ENCODE peak calls at places on chromosomes 5 and 9, in five cellular contexts. One of them, this sample, is unnamed.

GRCh38 chr5:106094128-106094726 is 1576.5 kb downstream of the EFNA5 start:
- DNase-seq in lung: no peak
- DNase-seq in activated CD4-positive, CD25-positive, alpha-beta regulatory T cell: no peak
- DNase-seq in neuronal stem cell: no peak
- DNase-seq in neural crest cell: no peak
- DNase-seq in this sample: no peak

GRCh38 chr9:124206391-124206790 is 51.4 kb upstream of the NEK6 start:
- DNase-seq in lung: no peak
- DNase-seq in neuronal stem cell: no peak
- DNase-seq in activated CD4-positive, CD25-positive, alpha-beta regulatory T cell: no peak
- DNase-seq in neural crest cell: no peak
- DNase-seq in this sample: no peak

GRCh38 chr5:136424835-136425694 is 59.7 kb upstream of the TRPC7 start:
- DNase-seq in neuronal stem cell: peak; percentile 79
- DNase-seq in activated CD4-positive, CD25-positive, alpha-beta regulatory T cell: no peak
- DNase-seq in lung: peak; percentile 76
- DNase-seq in neural crest cell: peak; percentile 94
- DNase-seq in this sample: peak; percentile 50

GRCh38 chr9:124215551-124215910 is 42.2 kb upstream of the NEK6 start:
- DNase-seq in neuronal stem cell: no peak
- DNase-seq in neural crest cell: no peak
- DNase-seq in activated CD4-positive, CD25-positive, alpha-beta regulatory T cell: no peak
- DNase-seq in lung: no peak
- DNase-seq in this sample: no peak

GRCh38 chr5:61394078-61394701 is 62.1 kb downstream of the ZSWIM6 start:
- DNase-seq in neural crest cell: no peak
- DNase-seq in lung: no peak
- DNase-seq in activated CD4-positive, CD25-positive, alpha-beta regulatory T cell: no peak
- DNase-seq in neuronal stem cell: no peak
- DNase-seq in this sample: no peak

GRCh38 chr5:88979244-88979643 is 96.3 kb upstream of the MEF2C start:
- DNase-seq in activated CD4-positive, CD25-positive, alpha-beta regulatory T cell: no peak
- DNase-seq in neural crest cell: no peak
- DNase-seq in lung: no peak
- DNase-seq in neuronal stem cell: no peak
- DNase-seq in this sample: no peak

GRCh38 chr5:158899792-158900191 is 199.9 kb downstream of the EBF1 start:
- DNase-seq in activated CD4-positive, CD25-positive, alpha-beta regulatory T cell: no peak
- DNase-seq in neural crest cell: no peak
- DNase-seq in neuronal stem cell: no peak
- DNase-seq in lung: peak; percentile 31
- DNase-seq in this sample: no peak

GRCh38 chr9:114205171-114206015 is 50.1 kb downstream of the COL27A1 start:
- DNase-seq in neuronal stem cell: no peak
- DNase-seq in lung: no peak
- DNase-seq in activated CD4-positive, CD25-positive, alpha-beta regulatory T cell: no peak
- DNase-seq in neural crest cell: no peak
- DNase-seq in this sample: no peak

GRCh38 chr5:120882042-120882775 is 418.1 kb downstream of the PRR16 start:
- DNase-seq in neuronal stem cell: no peak
- DNase-seq in activated CD4-positive, CD25-positive, alpha-beta regulatory T cell: no peak
- DNase-seq in lung: no peak
- DNase-seq in neural crest cell: no peak
- DNase-seq in this sample: peak; percentile 5

GRCh38 chr9:109699019-109699418 is 81.0 kb upstream of the PALM2AKAP2 start:
- DNase-seq in lung: no peak
- DNase-seq in activated CD4-positive, CD25-positive, alpha-beta regulatory T cell: no peak
- DNase-seq in neuronal stem cell: no peak
- DNase-seq in neural crest cell: no peak
- DNase-seq in this sample: no peak

GRCh38 chr5:23223846-23224245 is 283.6 kb upstream of the PRDM9 start:
- DNase-seq in activated CD4-positive, CD25-positive, alpha-beta regulatory T cell: no peak
- DNase-seq in neural crest cell: no peak
- DNase-seq in lung: no peak
- DNase-seq in neuronal stem cell: no peak
- DNase-seq in this sample: no peak

GRCh38 chr5:73497537-73498056 is 645 bp upstream of the BTF3 start:
- DNase-seq in activated CD4-positive, CD25-positive, alpha-beta regulatory T cell: no peak
- DNase-seq in neural crest cell: no peak
- DNase-seq in neuronal stem cell: no peak
- DNase-seq in lung: no peak
- DNase-seq in this sample: no peak

GRCh38 chr9:21525174-21525573 is 43.1 kb upstream of the IFNE start:
- DNase-seq in neuronal stem cell: no peak
- DNase-seq in activated CD4-positive, CD25-positive, alpha-beta regulatory T cell: no peak
- DNase-seq in lung: no peak
- DNase-seq in neural crest cell: no peak
- DNase-seq in this sample: no peak

GRCh38 chr9:30609713-30610112 is 1774.7 kb upstream of the ACO1 start:
- DNase-seq in lung: no peak
- DNase-seq in neural crest cell: no peak
- DNase-seq in neuronal stem cell: no peak
- DNase-seq in activated CD4-positive, CD25-positive, alpha-beta regulatory T cell: no peak
- DNase-seq in this sample: no peak

GRCh38 chr5:135211083-135211790 is 177.2 kb upstream of the PITX1 start:
- DNase-seq in neuronal stem cell: no peak
- DNase-seq in activated CD4-positive, CD25-positive, alpha-beta regulatory T cell: no peak
- DNase-seq in neural crest cell: no peak
- DNase-seq in lung: no peak
- DNase-seq in this sample: no peak

GRCh38 chr5:135085133-135085935 is 51.3 kb upstream of the PITX1 start:
- DNase-seq in activated CD4-positive, CD25-positive, alpha-beta regulatory T cell: no peak
- DNase-seq in lung: no peak
- DNase-seq in neural crest cell: no peak
- DNase-seq in neuronal stem cell: no peak
- DNase-seq in this sample: no peak

GRCh38 chr9:36091028-36091953 is 45.2 kb upstream of the GLIPR2 start:
- DNase-seq in neuronal stem cell: no peak
- DNase-seq in activated CD4-positive, CD25-positive, alpha-beta regulatory T cell: no peak
- DNase-seq in lung: no peak
- DNase-seq in neural crest cell: no peak
- DNase-seq in this sample: peak; percentile 33

GRCh38 chr5:17803976-17804375 is 169.7 kb downstream of the TAF11L14 start:
- DNase-seq in lung: no peak
- DNase-seq in neural crest cell: no peak
- DNase-seq in activated CD4-positive, CD25-positive, alpha-beta regulatory T cell: no peak
- DNase-seq in neuronal stem cell: no peak
- DNase-seq in this sample: no peak

GRCh38 chr5:5025098-5025773 is 114.9 kb upstream of the ADAMTS16 start:
- DNase-seq in activated CD4-positive, CD25-positive, alpha-beta regulatory T cell: no peak
- DNase-seq in neural crest cell: no peak
- DNase-seq in lung: no peak
- DNase-seq in neuronal stem cell: no peak
- DNase-seq in this sample: no peak

GRCh38 chr5:151739939-151740335 is 18.5 kb downstream of the ATOX1 start:
- DNase-seq in neural crest cell: no peak
- DNase-seq in activated CD4-positive, CD25-positive, alpha-beta regulatory T cell: no peak
- DNase-seq in neuronal stem cell: no peak
- DNase-seq in lung: no peak
- DNase-seq in this sample: no peak